ENCODE peak calls at places on chromosomes 6 and 20, in five cellular contexts. M is mammary epithelial cell, Q is A549, Z is K562, T is type B pancreatic cell. P is an unnamed sample.

GRCh38 chr6:141463237-141463977 is 669.3 kb upstream of the GJE1 start:
- DNase-seq in T (no peak), Q (no peak), M (no peak), Z (no peak), P (no peak)

GRCh38 chr6:111534366-111534765 is 51.3 kb upstream of the REV3L start:
- DNase-seq in Q (no peak), Z (no peak), M (peak), T (no peak), P (no peak)

GRCh38 chr6:16316741-16317251 is 78.4 kb downstream of the GMPR start:
- DNase-seq in T (no peak), M (peak), Z (peak), Q (peak), P (no peak)

GRCh38 chr20:3898639-3899038 is 9.5 kb downstream of the PANK2 start:
- DNase-seq in Q (no peak), T (no peak), M (no peak), Z (no peak), P (no peak)

GRCh38 chr20:34843421-34843820 is 18.0 kb upstream of the NCOA6 start:
- DNase-seq in Q (no peak), Z (no peak), T (no peak), M (no peak), P (no peak)

GRCh38 chr20:20737158-20737557 is 24.7 kb upstream of the RALGAPA2 start:
- DNase-seq in Z (no peak), T (no peak), M (no peak), Q (no peak), P (no peak)

GRCh38 chr6:166449036-166449435 is 66.3 kb upstream of the MPC1 start:
- DNase-seq in M (no peak), Q (no peak), Z (no peak), T (no peak), P (no peak)

GRCh38 chr6:118187568-118188164 is 280.6 kb downstream of the SLC35F1 start:
- DNase-seq in Z (no peak), T (no peak), M (no peak), Q (no peak), P (no peak)

GRCh38 chr6:124964764-124965105 is 2.5 kb downstream of the RNF217 start:
- DNase-seq in T (no peak), Q (no peak), M (no peak), Z (no peak), P (no peak)

GRCh38 chr6:81049425-81050042 is 702.9 kb downstream of the TENT5A start:
- DNase-seq in T (no peak), Z (no peak), M (no peak), Q (no peak), P (no peak)

GRCh38 chr6:70590387-70590786 is 23.7 kb downstream of the SDHAF4 start:
- DNase-seq in T (no peak), M (no peak), Z (no peak), Q (no peak), P (no peak)

GRCh38 chr6:32627831-32628230 is 9.4 kb upstream of the HLA-DQA1 start:
- DNase-seq in Z (no peak), M (peak), T (no peak), Q (no peak), P (no peak)

GRCh38 chr6:12014027-12014872 is 2.1 kb downstream of the HIVEP1 start:
- DNase-seq in M (peak), Z (no peak), Q (no peak), T (no peak), P (no peak)

GRCh38 chr20:48359692-48360337 is 468.0 kb downstream of the PREX1 start:
- DNase-seq in Q (no peak), Z (peak), T (no peak), M (no peak), P (no peak)

GRCh38 chr6:102417368-102417767 is 1023.9 kb downstream of the GRIK2 start:
- DNase-seq in Z (no peak), M (no peak), T (no peak), Q (no peak), P (no peak)

GRCh38 chr20:33370296-33370695 is 31.0 kb downstream of the CDK5RAP1 start:
- DNase-seq in Z (no peak), Q (no peak), T (no peak), M (no peak), P (no peak)

GRCh38 chr20:62413896-62414481 is 6.9 kb upstream of the CABLES2 start:
- DNase-seq in M (no peak), T (no peak), Q (peak), Z (no peak), P (no peak)

GRCh38 chr6:40693767-40694166 is 106.6 kb upstream of the LRFN2 start:
- DNase-seq in T (no peak), Z (no peak), Q (no peak), M (no peak), P (no peak)

GRCh38 chr6:170314983-170315382 is 8.4 kb downstream of the FAM120B start:
- DNase-seq in T (no peak), M (no peak), Z (no peak), Q (no peak), P (no peak)

GRCh38 chr20:61557603-61558002 is 305.5 kb downstream of the CDH4 start:
- DNase-seq in Q (no peak), Z (no peak), M (no peak), T (no peak), P (no peak)

GRCh38 chr20:3931664-3932063 is 42.5 kb downstream of the PANK2 start:
- DNase-seq in M (no peak), Z (no peak), T (no peak), Q (no peak), P (no peak)

GRCh38 chr6:21992178-21992967 is 304.5 kb downstream of the PRL start:
- DNase-seq in Q (no peak), Z (no peak), T (no peak), M (peak), P (no peak)

GRCh38 chr6:40713002-40713719 is 126.0 kb upstream of the LRFN2 start:
- DNase-seq in Z (no peak), Q (no peak), T (no peak), M (no peak), P (no peak)

GRCh38 chr6:37807656-37808055 is 11.9 kb upstream of the ZFAND3 start:
- DNase-seq in Z (no peak), T (no peak), M (peak), Q (no peak), P (no peak)

GRCh38 chr6:7805828-7806227 is 79.9 kb downstream of the BMP6 start:
- DNase-seq in Z (no peak), M (peak), T (no peak), Q (no peak), P (no peak)

GRCh38 chr6:127031511-127031910 is 87.0 kb upstream of the RSPO3 start:
- DNase-seq in T (no peak), Q (no peak), M (no peak), Z (no peak), P (no peak)

GRCh38 chr20:1313236-1313964 is 15.5 kb downstream of the SDCBP2 start:
- DNase-seq in M (peak), T (no peak), Q (peak), Z (peak), P (no peak)

GRCh38 chr20:5197270-5197827 is 70.5 kb downstream of the CDS2 start:
- DNase-seq in Z (no peak), T (no peak), M (no peak), Q (no peak), P (no peak)

DNA sequence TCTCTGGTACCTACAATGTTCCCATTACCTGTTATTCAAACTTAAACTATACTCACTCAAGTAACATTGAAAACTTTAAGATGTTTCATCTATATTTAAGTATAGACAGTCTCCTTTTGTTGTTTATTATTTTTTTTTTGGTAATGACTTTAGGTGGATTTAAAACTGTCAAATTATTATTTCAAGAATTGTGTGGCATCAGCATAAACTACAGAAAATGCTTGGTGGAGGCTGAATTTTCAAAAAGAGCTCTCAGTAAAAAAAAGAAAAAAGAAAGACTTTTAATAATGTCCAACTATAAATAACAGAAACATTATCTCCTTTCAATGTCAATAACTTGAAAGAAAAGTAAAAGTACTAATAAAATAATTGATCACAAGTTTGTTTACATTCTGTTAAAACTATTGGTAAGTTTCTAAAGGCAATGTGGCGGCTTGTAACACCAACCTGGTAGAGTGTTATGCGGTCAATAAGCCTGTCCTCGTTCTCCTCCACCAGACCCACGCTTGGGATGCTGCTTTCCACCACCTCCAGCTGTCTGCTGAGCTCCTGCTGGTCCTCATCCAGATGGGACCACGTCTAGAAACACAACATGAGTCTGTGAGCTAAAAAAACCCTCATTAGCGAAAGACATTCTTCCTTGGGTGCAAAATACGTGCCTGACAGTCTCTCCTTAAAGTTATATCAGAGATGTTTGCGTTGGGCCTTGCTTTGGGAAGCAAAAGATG is 400.6 kb downstream of the SYNE1 start:
- DNase-seq in Z (no peak), M (no peak), Q (no peak), T (no peak), P (no peak)
- TF ChIP-seq CTCF in Z (no peak), M (no peak), Q (no peak), T (no peak), P (no peak)

GRCh38 chr20:16666272-16666671 is 63.6 kb upstream of the SNRPB2 start:
- DNase-seq in Q (no peak), T (no peak), M (no peak), Z (no peak), P (no peak)
- TF ChIP-seq CTCF in Q (no peak), T (peak), M (peak), Z (peak), P (no peak)

GRCh38 chr6:44442235-44442634 is 54.7 kb downstream of the CDC5L start:
- DNase-seq in M (no peak), T (no peak), Z (no peak), Q (no peak), P (no peak)

GRCh38 chr6:44441091-44441855 is 53.8 kb downstream of the CDC5L start:
- DNase-seq in M (no peak), Z (no peak), T (no peak), Q (no peak), P (no peak)

GRCh38 chr6:44439270-44440045 is 52.0 kb downstream of the CDC5L start:
- DNase-seq in Q (no peak), M (peak), T (no peak), Z (no peak), P (no peak)

GRCh38 chr6:44444853-44445252 is 57.3 kb downstream of the CDC5L start:
- DNase-seq in Q (no peak), T (no peak), Z (no peak), M (no peak), P (no peak)

DNA sequence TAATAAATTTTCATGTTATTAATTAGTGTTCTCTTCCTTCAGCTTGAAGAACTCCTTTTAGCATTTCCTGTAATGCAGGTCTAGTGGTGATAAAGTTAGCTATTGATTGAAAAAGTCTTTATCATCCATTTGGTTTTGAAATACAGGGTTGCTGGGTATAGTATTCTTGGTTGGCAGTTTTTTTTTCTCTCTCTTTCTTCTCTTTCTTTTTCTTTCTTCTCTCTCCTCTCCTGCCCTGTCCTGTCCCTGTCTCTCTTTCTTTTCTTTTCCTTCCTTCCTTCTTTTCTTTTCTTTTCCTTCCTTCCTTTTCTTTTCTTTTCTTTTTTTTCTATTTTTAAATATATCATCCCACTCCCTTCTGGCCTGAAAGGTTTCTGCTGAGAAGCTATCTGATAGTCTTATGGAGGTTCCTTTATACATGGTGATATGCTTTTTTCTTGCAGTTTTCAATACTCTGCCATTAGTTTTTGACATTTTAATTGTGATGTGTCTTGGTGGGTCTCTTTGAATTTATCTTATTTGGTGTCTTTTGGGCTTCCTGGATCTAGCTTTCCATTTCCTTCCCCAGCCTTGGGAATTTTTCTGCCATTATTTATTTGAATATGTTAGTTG is 55.4 kb downstream of the CDC5L start:
- DNase-seq in M (no peak), Q (no peak), T (no peak), Z (no peak), P (no peak)
- TF ChIP-seq CTCF in M (no peak), Q (no peak), T (no peak), Z (no peak), P (no peak)

GRCh38 chr20:50221501-50222323 is 31.1 kb downstream of the CEBPB start:
- DNase-seq in Z (no peak), M (peak), Q (no peak), T (no peak), P (no peak)
- TF ChIP-seq CTCF in Z (no peak), M (peak), Q (no peak), T (no peak), P (no peak)

GRCh38 chr6:108621117-108621516 is 60.4 kb downstream of the FOXO3 start:
- DNase-seq in T (no peak), M (peak), Z (no peak), Q (no peak), P (no peak)
- TF ChIP-seq CTCF in T (no peak), M (peak), Z (no peak), Q (no peak), P (no peak)

GRCh38 chr6:89081423-89082322 is 1.1 kb downstream of the PNRC1 start:
- DNase-seq in T (peak), Q (peak), M (peak), Z (peak), P (peak)
- TF ChIP-seq CTCF in T (peak), Q (no peak), M (no peak), Z (no peak), P (no peak)

GRCh38 chr6:20260360-20260759 is 48.1 kb upstream of the MBOAT1 start:
- DNase-seq in Q (no peak), T (no peak), Z (no peak), M (no peak), P (no peak)
- TF ChIP-seq CTCF in Q (no peak), T (no peak), Z (no peak), M (no peak), P (no peak)

GRCh38 chr6:156876302-156876701 is 99.1 kb downstream of the ARID1B start:
- DNase-seq in T (no peak), Q (no peak), M (no peak), Z (peak), P (no peak)
- TF ChIP-seq CTCF in T (peak), Q (no peak), M (peak), Z (peak), P (peak)

DNA sequence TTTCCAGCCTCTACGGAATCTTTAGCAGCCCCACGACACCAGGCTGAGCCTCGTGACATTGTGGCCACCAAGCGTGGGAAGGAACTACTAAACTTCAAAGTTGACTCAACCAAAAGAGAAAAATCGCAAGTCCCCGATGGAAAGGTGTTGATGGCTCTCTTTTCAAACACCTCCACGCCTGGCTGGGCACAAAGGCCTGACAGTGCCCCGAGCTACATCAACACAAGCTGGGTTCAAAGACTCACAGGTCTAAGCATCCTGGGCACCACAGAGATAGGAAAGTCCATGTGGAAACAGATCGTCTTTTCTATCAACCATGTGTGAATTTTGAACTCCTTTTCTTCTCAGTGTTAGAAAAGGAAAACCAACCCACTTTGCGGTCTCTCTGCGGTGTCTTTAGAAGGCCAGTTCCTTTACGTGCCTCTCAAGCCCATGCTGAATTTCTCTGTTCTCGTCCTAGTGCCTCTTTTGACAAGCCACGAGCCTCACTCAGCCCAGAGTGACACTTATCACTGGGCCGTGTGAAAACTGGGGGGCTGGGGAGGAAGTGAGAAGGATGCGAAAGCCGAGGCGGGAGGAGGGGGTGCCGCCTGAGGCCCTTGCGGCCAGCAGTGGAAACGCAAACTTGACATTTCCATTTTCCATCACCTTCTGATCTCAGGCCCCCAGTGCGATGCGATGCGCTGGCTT is 59.4 kb downstream of the GFOD1 start:
- DNase-seq in T (no peak), Q (no peak), M (no peak), Z (no peak), P (no peak)
- TF ChIP-seq CTCF in T (peak), Q (no peak), M (no peak), Z (peak), P (no peak)

GRCh38 chr6:144912474-144912873 is 627.3 kb downstream of the UTRN start:
- DNase-seq in M (peak), Z (no peak), Q (no peak), T (no peak), P (no peak)
- TF ChIP-seq CTCF in M (no peak), Z (no peak), Q (no peak), T (no peak), P (peak)

P was measured in osteocyte.